ENCODE peak calls at places on chromosomes 5 and 9, in seven cellular contexts. L is K562, F is SK-N-MC, B is fibroblast of lung, P is MM.1S, W is H1, D is HCT116. M is an unnamed sample.

GRCh38 chr9:28264368-28264767 is 691.1 kb upstream of the C9orf72 start:
- DNase-seq in L (no peak), F (no peak), B (peak; percentile 50), P (no peak), W (no peak), D (no peak), M (no peak)

GRCh38 chr9:17005085-17005484 is 129.8 kb upstream of the CNTLN start:
- DNase-seq in L (no peak), F (peak; percentile 77), B (peak; percentile 87), P (no peak), W (peak; percentile 21), D (no peak), M (no peak)

GRCh38 chr5:129078247-129078646 is 16.3 kb upstream of the ISOC1 start:
- DNase-seq in L (no peak), F (no peak), B (no peak), P (no peak), W (no peak), D (no peak), M (no peak)

GRCh38 chr5:59126665-59127354 is 543.9 kb downstream of the RAB3C start:
- DNase-seq in L (no peak), F (peak; percentile 100), B (peak; percentile 79), P (no peak), W (no peak), D (no peak), M (no peak)

GRCh38 chr5:44885903-44886302 is 77.2 kb downstream of the MRPS30 start:
- DNase-seq in L (no peak), F (no peak), B (peak; percentile 38), P (peak; percentile 86), W (no peak), D (no peak), M (no peak)

GRCh38 chr9:118529210-118529609 is 825.0 kb downstream of the TLR4 start:
- DNase-seq in L (no peak), F (no peak), B (no peak), P (no peak), W (no peak), D (no peak), M (no peak)

GRCh38 chr9:73073337-73074175 is 78.1 kb upstream of the ANXA1 start:
- DNase-seq in L (no peak), F (no peak), B (no peak), P (no peak), W (no peak), D (no peak), M (no peak)

GRCh38 chr5:136811551-136811950 is 446.2 kb upstream of the TRPC7 start:
- DNase-seq in L (no peak), F (no peak), B (peak; percentile 41), P (no peak), W (no peak), D (no peak), M (no peak)

GRCh38 chr5:100777680-100778281 is 125.3 kb downstream of the ST8SIA4 start:
- DNase-seq in L (no peak), F (peak; percentile 88), B (peak; percentile 92), P (peak; percentile 31), W (no peak), D (peak; percentile 29), M (peak; percentile 93)

GRCh38 chr9:76878933-76879332 is 27.0 kb downstream of the PRUNE2 start:
- DNase-seq in L (no peak), F (no peak), B (no peak), P (no peak), W (no peak), D (no peak), M (no peak)

GRCh38 chr5:142602720-142603245 is 83.1 kb downstream of the FGF1 start:
- DNase-seq in L (no peak), F (no peak), B (no peak), P (no peak), W (no peak), D (peak; percentile 51), M (no peak)

GRCh38 chr9:631596-631995 is 209.9 kb upstream of the DMRT1 start:
- DNase-seq in L (peak; percentile 4), F (no peak), B (no peak), P (no peak), W (no peak), D (no peak), M (no peak)

GRCh38 chr5:94575196-94575595 is 43.2 kb downstream of the KIAA0825 start:
- DNase-seq in L (no peak), F (no peak), B (no peak), P (no peak), W (no peak), D (no peak), M (no peak)

GRCh38 chr5:68659876-68660275 is 433.9 kb upstream of the SLC30A5 start:
- DNase-seq in L (no peak), F (no peak), B (no peak), P (no peak), W (no peak), D (no peak), M (no peak)

GRCh38 chr5:110738812-110739651 is at the start of gene SLC25A46:
- DNase-seq in L (peak; percentile 81), F (peak; percentile 45), B (peak; percentile 89), P (peak; percentile 91), W (peak; percentile 66), D (peak; percentile 78), M (peak; percentile 95)

GRCh38 chr5:1011226-1011631 is 2.6 kb downstream of the NKD2 start:
- DNase-seq in L (peak; percentile 82), F (no peak), B (no peak), P (peak; percentile 64), W (no peak), D (no peak), M (peak; percentile 81)

GRCh38 chr5:98827161-98827560 is 53.7 kb downstream of the RGMB start:
- DNase-seq in L (peak; percentile 35), F (no peak), B (peak; percentile 71), P (peak; percentile 15), W (no peak), D (peak; percentile 45), M (peak; percentile 72)

GRCh38 chr5:157681048-157681447 is 9.7 kb downstream of the C5orf52 start:
- DNase-seq in L (no peak), F (no peak), B (no peak), P (no peak), W (no peak), D (no peak), M (no peak)

GRCh38 chr9:82882133-82882532 is 180.8 kb downstream of the RASEF start:
- DNase-seq in L (no peak), F (no peak), B (no peak), P (no peak), W (no peak), D (no peak), M (no peak)

GRCh38 chr5:84688566-84688965 is 303.9 kb upstream of the EDIL3 start:
- DNase-seq in L (no peak), F (no peak), B (peak; percentile 87), P (no peak), W (no peak), D (no peak), M (no peak)

GRCh38 chr5:172766287-172767104 is 4.5 kb downstream of the DUSP1 start:
- DNase-seq in L (no peak), F (no peak), B (peak; percentile 94), P (no peak), W (no peak), D (no peak), M (no peak)
- H3K9ac ChIP-seq in L (no peak overlapping the region), F (peak overlapping the region; percentile 49), B (peak overlapping the region; percentile 41), P (no peak overlapping the region), W (no peak overlapping the region), D (peak overlapping the region; percentile 70), M (no peak overlapping the region)

GRCh38 chr9:90556897-90557296 is 85.7 kb downstream of the DIRAS2 start:
- DNase-seq in L (no peak), F (no peak), B (no peak), P (no peak), W (no peak), D (no peak), M (no peak)

GRCh38 chr9:90552317-90552716 is 90.3 kb downstream of the DIRAS2 start:
- DNase-seq in L (no peak), F (no peak), B (no peak), P (peak; percentile 86), W (no peak), D (no peak), M (no peak)

GRCh38 chr9:90559075-90560073 is 83.2 kb downstream of the DIRAS2 start:
- DNase-seq in L (no peak), F (no peak), B (no peak), P (peak; percentile 83), W (no peak), D (no peak), M (no peak)

DNA sequence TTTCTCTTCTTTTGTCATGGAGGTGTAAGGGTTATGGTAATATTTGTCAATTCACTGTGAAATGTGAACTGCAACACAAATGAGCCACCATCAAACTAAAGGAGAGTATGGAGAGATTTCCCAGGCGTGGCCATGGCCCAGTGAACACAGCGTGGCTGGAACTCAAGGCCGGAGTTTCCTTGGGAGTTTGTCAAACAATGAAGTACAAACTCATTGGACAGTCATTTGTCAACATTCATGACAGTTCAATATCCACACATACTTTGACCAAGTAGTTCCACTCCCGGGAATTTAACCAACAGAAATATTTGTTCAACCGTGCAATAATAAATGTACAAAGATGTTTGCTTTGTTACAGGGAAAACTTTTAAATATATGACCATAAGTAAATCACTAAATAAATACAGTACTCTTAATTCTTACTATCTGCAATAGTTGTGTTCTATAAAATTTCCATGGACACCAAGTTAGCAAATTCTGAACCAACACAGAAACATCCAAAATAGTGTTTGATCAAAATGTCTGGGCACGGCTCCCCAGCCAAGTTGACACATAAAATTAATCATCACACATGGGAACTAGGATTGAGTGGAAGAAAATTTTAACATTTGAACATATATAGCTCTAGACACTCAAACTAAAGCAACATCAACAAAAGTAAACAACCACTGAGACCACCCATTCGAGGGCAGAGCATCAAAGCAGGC is 87.1 kb downstream of the DIRAS2 start:
- DNase-seq in L (no peak), F (no peak), B (no peak), P (no peak), W (no peak), D (no peak), M (no peak)
- H3K9ac ChIP-seq in L (no peak overlapping the region), F (no peak overlapping the region), B (no peak overlapping the region), P (no peak overlapping the region), W (no peak overlapping the region), D (no peak overlapping the region), M (no peak overlapping the region)

GRCh38 chr9:134640491-134641172 is 971 bp upstream of the COL5A1 start:
- DNase-seq in L (no peak), F (no peak), B (no peak), P (no peak), W (no peak), D (no peak), M (no peak)

GRCh38 chr9:134642385-134643181 is 980 bp downstream of the COL5A1 start:
- DNase-seq in L (no peak), F (no peak), B (peak; percentile 94), P (no peak), W (no peak), D (no peak), M (no peak)

GRCh38 chr9:134639994-134640393 is 1.6 kb upstream of the COL5A1 start:
- DNase-seq in L (no peak), F (no peak), B (no peak), P (no peak), W (no peak), D (no peak), M (no peak)

GRCh38 chr9:134641989-134642384 is 384 bp downstream of the COL5A1 start:
- DNase-seq in L (no peak), F (no peak), B (no peak), P (no peak), W (no peak), D (no peak), M (no peak)

GRCh38 chr9:134641173-134641985 is at the start of gene COL5A1:
- DNase-seq in L (peak; percentile 47), F (no peak), B (peak; percentile 90), P (no peak), W (no peak), D (no peak), M (no peak)
- H3K9ac ChIP-seq in L (no peak within 1 kb of the TSS), F (peak within 1 kb of the TSS; percentile 67), B (peak within 1 kb of the TSS; percentile 84), P (no peak within 1 kb of the TSS), W (no peak within 1 kb of the TSS), D (no peak within 1 kb of the TSS), M (no peak within 1 kb of the TSS)

GRCh38 chr9:126833020-126833419 is 27.4 kb upstream of the ZBTB34 start:
- DNase-seq in L (no peak), F (no peak), B (no peak), P (no peak), W (no peak), D (no peak), M (no peak)
- H3K9ac ChIP-seq in L (no peak overlapping the region), F (no peak overlapping the region), B (no peak overlapping the region), P (no peak overlapping the region), W (no peak overlapping the region), D (no peak overlapping the region), M (peak overlapping the region; percentile 36)